ENCODE peak calls at places on chromosomes 12 and 14, in six cellular contexts. P is dorsolateral prefrontal cortex; S is activated naive CD4-positive, alpha-beta T cell; C is activated gamma-delta T cell treated with Interleukin-2 at 50 U/mL for 16 hours; N is activated CD4-positive, alpha-beta T cell treated with anti-CD3 and anti-CD28 coated beads, Interleukin-2, amount 10 ng/mL, durations not matched to agents 7 days and 5 days; K is fibroblast of lung. I is an unnamed sample.

GRCh38 chr12:14771651-14772137 is 31.6 kb downstream of the WBP11 start:
- DNase-seq in P (no peak), S (peak), C (peak), N (peak), K (no peak), I (peak)

GRCh38 chr14:89137514-89138163 is 279.4 kb downstream of the FOXN3 start:
- DNase-seq in P (no peak), S (no peak), C (no peak), N (no peak), K (peak), I (no peak)

GRCh38 chr12:68557011-68557715 is 53.5 kb upstream of the RAP1B start:
- DNase-seq in P (no peak), S (no peak), C (no peak), N (no peak), K (peak), I (no peak)

GRCh38 chr14:105616802-105617192 is 90.4 kb downstream of the TMEM121 start:
- DNase-seq in P (peak), S (no peak), C (no peak), N (no peak), K (no peak), I (peak)

GRCh38 chr14:104101086-104101621 is 15.7 kb downstream of the ASPG start:
- DNase-seq in P (no peak), S (no peak), C (no peak), N (no peak), K (no peak), I (no peak)

GRCh38 chr12:119594772-119595445 is 1.3 kb downstream of the TMEM233 start:
- DNase-seq in P (no peak), S (no peak), C (no peak), N (no peak), K (peak), I (peak)

GRCh38 chr12:23433121-23433520 is 516.3 kb downstream of the SOX5 start:
- DNase-seq in P (no peak), S (no peak), C (no peak), N (no peak), K (no peak), I (no peak)

GRCh38 chr12:63066782-63067181 is 84.2 kb downstream of the AVPR1A start:
- DNase-seq in P (no peak), S (no peak), C (no peak), N (no peak), K (no peak), I (peak)

GRCh38 chr12:12883369-12884001 is 7.9 kb upstream of the GPRC5A start:
- DNase-seq in P (no peak), S (no peak), C (no peak), N (no peak), K (peak), I (no peak)

GRCh38 chr12:107325075-107325474 is 231.7 kb upstream of the CRY1 start:
- DNase-seq in P (no peak), S (no peak), C (no peak), N (no peak), K (no peak), I (no peak)

GRCh38 chr14:101825797-101826196 is 64.3 kb downstream of the PPP2R5C start:
- DNase-seq in P (no peak), S (no peak), C (no peak), N (no peak), K (no peak), I (no peak)

GRCh38 chr12:8482446-8483080 is 26.8 kb downstream of the CLEC6A start:
- DNase-seq in P (no peak), S (no peak), C (peak), N (no peak), K (no peak), I (no peak)

GRCh38 chr12:123744836-123745235 is 17.3 kb upstream of the DNAH10 start:
- DNase-seq in P (no peak), S (no peak), C (no peak), N (no peak), K (no peak), I (peak)

GRCh38 chr14:21300892-21301291 is 21.0 kb downstream of the RPGRIP1 start:
- DNase-seq in P (peak), S (no peak), C (peak), N (peak), K (peak), I (peak)

GRCh38 chr14:93648440-93649168 is 139.7 kb downstream of the PRIMA1 start:
- DNase-seq in P (no peak), S (no peak), C (no peak), N (peak), K (no peak), I (peak)

GRCh38 chr12:108570743-108571603 is 8.6 kb downstream of the ISCU start:
- DNase-seq in P (no peak), S (no peak), C (no peak), N (peak), K (no peak), I (peak)

GRCh38 chr12:59973515-59973914 is 377.7 kb downstream of the SLC16A7 start:
- DNase-seq in P (no peak), S (no peak), C (no peak), N (no peak), K (peak), I (no peak)

GRCh38 chr12:111598637-111599458 is at the start of gene ATXN2:
- DNase-seq in P (peak), S (peak), C (peak), N (peak), K (no peak), I (peak)

GRCh38 chr12:12445882-12446181 is 89.0 kb downstream of the BORCS5 start:
- DNase-seq in P (no peak), S (no peak), C (no peak), N (no peak), K (no peak), I (no peak)

GRCh38 chr12:21659383-21659782 is 1.7 kb upstream of the LDHB start:
- DNase-seq in P (no peak), S (no peak), C (no peak), N (no peak), K (no peak), I (peak)

GRCh38 chr14:76768201-76768656 is 7.0 kb downstream of the VASH1 start:
- DNase-seq in P (no peak), S (peak), C (peak), N (peak), K (no peak), I (peak)

GRCh38 chr14:85675957-85676356 is 146.0 kb downstream of the FLRT2 start:
- DNase-seq in P (no peak), S (no peak), C (no peak), N (no peak), K (no peak), I (no peak)

GRCh38 chr12:74685385-74685784 is 147.8 kb downstream of the ATXN7L3B start:
- DNase-seq in P (no peak), S (no peak), C (no peak), N (no peak), K (peak), I (no peak)

GRCh38 chr12:50088577-50089335 is 3.6 kb downstream of the SMARCD1 start:
- DNase-seq in P (no peak), S (no peak), C (peak), N (peak), K (peak), I (peak)

I was measured in H7.